ENCODE peak calls at places on chromosomes 7 and 10, in four cellular contexts. C is uterus, T is esophagus squamous epithelium, A is foreskin keratinocyte. O is an unnamed sample.

GRCh38 chr7:139108256-139109187 is 998 bp downstream of the ZC3HAV1 start:
- DNase-seq in C (peak), T (no peak), A (no peak), O (no peak)

GRCh38 chr10:5582736-5583135 is 58.0 kb downstream of the CALML3 start:
- DNase-seq in C (no peak), T (no peak), A (no peak), O (no peak)

GRCh38 chr10:70602665-70603438 is at the start of gene PRF1:
- DNase-seq in C (no peak), T (no peak), A (no peak), O (no peak)

GRCh38 chr10:132389631-132390454 is 7.2 kb upstream of the PWWP2B start:
- DNase-seq in C (peak), T (no peak), A (no peak), O (no peak)

GRCh38 chr7:116708248-116708647 is 36.3 kb downstream of the MET start:
- DNase-seq in C (no peak), T (no peak), A (no peak), O (no peak)

GRCh38 chr7:85342781-85343180 is 155.9 kb upstream of the SEMA3D start:
- DNase-seq in C (no peak), T (no peak), A (no peak), O (no peak)

GRCh38 chr7:139482662-139483466 is 609 bp downstream of the KLRG2 start:
- DNase-seq in C (no peak), T (no peak), A (no peak), O (no peak)

GRCh38 chr10:43305881-43306280 is 39.0 kb upstream of the RASGEF1A start:
- DNase-seq in C (no peak), T (no peak), A (no peak), O (peak)

GRCh38 chr10:132133449-132134291 is 53.1 kb upstream of the DPYSL4 start:
- DNase-seq in C (no peak), T (no peak), A (no peak), O (no peak)

GRCh38 chr7:138606251-138606650 is 94.9 kb downstream of the SVOPL start:
- DNase-seq in C (no peak), T (no peak), A (no peak), O (no peak)

GRCh38 chr7:2459674-2460073 is 16.5 kb downstream of the GRIFIN start:
- DNase-seq in C (no peak), T (no peak), A (no peak), O (no peak)

GRCh38 chr7:18320971-18321567 is 174.5 kb upstream of the HDAC9 start:
- DNase-seq in C (no peak), T (no peak), A (peak), O (peak)

GRCh38 chr10:86262671-86263165 is 103.9 kb downstream of the GRID1 start:
- DNase-seq in C (no peak), T (no peak), A (no peak), O (no peak)

GRCh38 chr7:130486963-130487324 is 4.9 kb upstream of the MEST start:
- DNase-seq in C (no peak), T (no peak), A (no peak), O (peak)

GRCh38 chr10:43218206-43218950 is 48.5 kb downstream of the RASGEF1A start:
- DNase-seq in C (no peak), T (no peak), A (no peak), O (no peak)

GRCh38 chr7:130758429-130759056 is 24.5 kb upstream of the KLF14 start:
- DNase-seq in C (no peak), T (no peak), A (no peak), O (peak)

GRCh38 chr10:18561861-18562551 is 89.4 kb downstream of the NSUN6 start:
- DNase-seq in C (no peak), T (no peak), A (no peak), O (no peak)

GRCh38 chr10:101120884-101121660 is 10.0 kb upstream of the TLX1 start:
- DNase-seq in C (no peak), T (no peak), A (no peak), O (no peak)

GRCh38 chr7:75905785-75906604 is 9.0 kb upstream of the POR start:
- DNase-seq in C (peak), T (no peak), A (peak), O (peak)

GRCh38 chr7:96599288-96599936 is 110.2 kb downstream of the SEM1 start:
- DNase-seq in C (no peak), T (no peak), A (no peak), O (no peak)

GRCh38 chr7:96591900-96592676 is 117.6 kb downstream of the SEM1 start:
- DNase-seq in C (no peak), T (no peak), A (no peak), O (peak)

GRCh38 chr7:96591159-96591899 is 118.3 kb downstream of the SEM1 start:
- DNase-seq in C (no peak), T (no peak), A (no peak), O (no peak)

GRCh38 chr7:96598421-96598820 is 111.2 kb downstream of the SEM1 start:
- DNase-seq in C (no peak), T (no peak), A (no peak), O (no peak)

DNA sequence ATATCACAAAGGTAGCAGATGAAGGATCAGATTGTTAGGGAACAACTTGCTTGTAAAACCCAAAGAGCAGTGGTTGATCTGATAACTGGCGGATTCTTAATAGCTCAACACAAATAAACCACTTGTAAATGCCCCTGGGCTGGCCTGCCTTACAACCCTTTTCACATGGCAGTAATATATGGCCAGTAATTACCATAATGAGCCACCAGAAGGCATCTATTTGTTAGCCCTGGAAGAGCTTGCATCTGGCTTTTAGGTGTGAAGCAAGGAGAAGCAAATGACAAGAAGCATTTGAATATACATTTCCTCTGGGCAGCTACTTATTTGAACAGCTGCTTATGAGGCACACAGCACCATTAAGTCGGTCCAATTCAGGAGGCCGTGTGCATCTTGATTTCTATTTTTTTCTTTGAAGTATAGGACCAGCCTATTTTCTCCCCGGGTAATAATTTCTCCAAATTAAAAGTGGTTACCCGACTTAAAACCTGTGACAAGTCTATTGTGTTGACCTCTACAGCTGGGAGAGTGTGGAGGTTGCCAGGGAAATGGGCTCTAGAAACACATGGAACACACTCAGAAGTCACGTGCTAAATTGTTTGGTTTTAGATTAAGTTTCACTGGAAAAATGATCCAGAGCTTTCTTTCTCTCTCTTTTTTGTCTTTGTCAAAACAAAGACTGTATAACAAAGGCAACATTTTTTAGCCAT is 113.4 kb downstream of the SEM1 start:
- DNase-seq in C (no peak), T (no peak), A (no peak), O (peak)
- TF ChIP-seq CTCF in C (no peak), T (peak), A (peak), O (peak)

GRCh38 chr10:124827474-124827873 is 25.9 kb downstream of the ABRAXAS2 start:
- DNase-seq in C (no peak), T (no peak), A (no peak), O (peak)
- TF ChIP-seq CTCF in C (peak), T (peak), A (peak), O (peak)

GRCh38 chr7:7979556-7979955 is 11.0 kb downstream of the GLCCI1 start:
- DNase-seq in C (no peak), T (no peak), A (no peak), O (no peak)

GRCh38 chr7:7977774-7978173 is 9.2 kb downstream of the GLCCI1 start:
- DNase-seq in C (no peak), T (no peak), A (no peak), O (no peak)

GRCh38 chr7:7978860-7979259 is 10.3 kb downstream of the GLCCI1 start:
- DNase-seq in C (no peak), T (no peak), A (no peak), O (no peak)

GRCh38 chr7:7980134-7980533 is 11.5 kb downstream of the GLCCI1 start:
- DNase-seq in C (no peak), T (no peak), A (no peak), O (no peak)

GRCh38 chr7:7976677-7977076 is 8.1 kb downstream of the GLCCI1 start:
- DNase-seq in C (no peak), T (no peak), A (no peak), O (no peak)
- TF ChIP-seq CTCF in C (no peak), T (no peak), A (no peak), O (no peak)

GRCh38 chr10:47361293-47361692 is 13.1 kb downstream of the RBP3 start:
- DNase-seq in C (no peak), T (no peak), A (no peak), O (peak)
- TF ChIP-seq CTCF in C (peak), T (peak), A (peak), O (peak)

GRCh38 chr7:7330997-7331396 is 148.7 kb downstream of the C1GALT1 start:
- DNase-seq in C (no peak), T (no peak), A (no peak), O (no peak)
- TF ChIP-seq CTCF in C (no peak), T (no peak), A (peak), O (no peak)

GRCh38 chr7:103447073-103447960 is 1.3 kb upstream of the SLC26A5 start:
- DNase-seq in C (no peak), T (no peak), A (no peak), O (peak)
- TF ChIP-seq CTCF in C (no peak), T (peak), A (peak), O (peak)

GRCh38 chr7:143316492-143316891 is 581 bp downstream of the CLCN1 start:
- DNase-seq in C (no peak), T (no peak), A (no peak), O (no peak)

GRCh38 chr7:143320620-143321019 is 4.7 kb downstream of the CLCN1 start:
- DNase-seq in C (no peak), T (no peak), A (no peak), O (no peak)

GRCh38 chr7:143321242-143321641 is 5.3 kb downstream of the CLCN1 start:
- DNase-seq in C (no peak), T (no peak), A (no peak), O (no peak)

GRCh38 chr7:143315782-143316181 is at the start of gene CLCN1:
- DNase-seq in C (no peak), T (no peak), A (no peak), O (no peak)

GRCh38 chr7:143318661-143319060 is 2.8 kb downstream of the CLCN1 start:
- DNase-seq in C (peak), T (no peak), A (peak), O (peak)
- TF ChIP-seq CTCF in C (no peak), T (no peak), A (peak), O (peak)

GRCh38 chr7:150715738-150716137 is 675 bp upstream of the GIMAP1 start:
- DNase-seq in C (no peak), T (no peak), A (no peak), O (no peak)

GRCh38 chr7:150715293-150715692 is 1.1 kb upstream of the GIMAP1 start:
- DNase-seq in C (no peak), T (no peak), A (no peak), O (no peak)

GRCh38 chr7:150716939-150717338 is 526 bp downstream of the GIMAP1 start:
- DNase-seq in C (no peak), T (no peak), A (no peak), O (no peak)

GRCh38 chr7:150717821-150718420 is 1.5 kb downstream of the GIMAP1 start:
- DNase-seq in C (no peak), T (no peak), A (no peak), O (no peak)

GRCh38 chr7:150716368-150716767 is at the start of gene GIMAP1:
- DNase-seq in C (no peak), T (no peak), A (no peak), O (no peak)
- TF ChIP-seq CTCF in C (no peak), T (no peak), A (no peak), O (no peak)

DNA sequence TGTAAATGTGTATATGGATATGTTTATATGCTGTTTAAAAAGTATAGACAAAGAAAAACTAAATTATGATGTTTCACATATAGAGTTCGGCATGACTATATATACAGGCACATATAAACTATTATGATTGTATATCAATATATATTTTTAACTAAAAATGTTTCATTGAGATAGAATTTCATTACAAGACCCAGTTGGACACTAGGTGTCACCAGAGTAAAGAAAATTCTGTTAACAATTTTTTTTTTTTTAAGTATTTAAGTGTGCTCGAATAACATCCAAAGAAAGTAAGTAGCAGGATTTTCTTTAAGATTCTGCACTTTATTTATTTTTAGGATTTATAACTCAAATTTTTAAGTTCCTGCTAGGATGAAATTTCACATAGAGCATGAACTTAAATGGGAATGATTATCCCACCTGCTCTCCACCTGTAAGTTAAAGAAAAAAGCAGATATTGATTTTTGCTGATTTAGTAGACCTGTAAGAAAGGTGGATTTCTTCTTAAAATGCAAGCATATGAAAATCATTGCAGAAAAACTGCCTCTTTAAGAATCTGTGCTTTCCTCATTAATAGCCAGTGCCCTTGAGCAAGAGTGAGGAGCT is 961.5 kb downstream of the PCDH15 start:
- DNase-seq in C (no peak), T (no peak), A (no peak), O (peak)
- TF ChIP-seq CTCF in C (peak), T (peak), A (peak), O (peak)

DNA sequence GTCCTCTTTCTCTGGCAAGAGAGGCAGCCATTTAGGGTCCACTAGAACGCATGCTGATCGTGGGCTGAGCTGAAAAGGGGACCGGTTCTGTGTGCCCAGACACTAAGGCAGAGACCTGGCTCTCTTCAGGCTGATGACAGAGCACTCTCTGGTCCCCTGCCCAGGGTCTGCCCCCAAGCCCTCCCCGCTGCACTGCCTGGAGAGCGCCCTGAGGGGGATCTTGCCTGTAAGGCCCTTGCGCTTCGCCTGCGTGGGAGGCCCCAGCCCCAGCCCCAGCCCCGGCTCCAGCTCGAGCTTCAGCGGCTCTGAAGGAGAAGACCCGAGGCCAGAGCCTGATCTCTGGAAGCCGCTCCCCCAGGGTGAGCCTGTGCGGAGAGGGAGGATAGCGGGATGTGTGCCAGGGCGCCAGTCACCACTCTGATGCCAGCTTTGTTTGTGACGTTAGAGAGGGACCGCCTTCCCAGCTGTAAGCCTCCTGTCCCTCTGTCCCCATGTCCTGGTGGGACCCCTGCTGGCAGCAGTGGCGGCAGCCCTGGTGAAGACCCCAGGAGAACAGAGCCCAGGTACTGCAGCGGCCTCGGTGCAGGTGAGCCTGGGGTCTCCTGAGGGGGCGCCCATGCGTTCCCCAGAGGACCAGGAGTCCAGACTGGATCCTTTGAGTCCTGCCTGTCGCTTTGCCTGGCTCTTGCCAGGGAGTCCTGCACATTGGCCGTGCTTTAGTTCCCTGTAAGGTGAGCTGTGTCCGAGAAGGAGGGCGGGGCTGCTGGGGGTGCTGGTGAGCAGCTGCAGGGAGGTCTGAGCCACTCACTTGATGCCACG is 43.2 kb downstream of the ZNF467 start:
- DNase-seq in C (no peak), T (no peak), A (no peak), O (no peak)
- TF ChIP-seq CTCF in C (no peak), T (no peak), A (no peak), O (no peak)

O was measured in bronchial epithelial cell.